ENCODE peak calls at places on chromosomes 12 and 14, in seven cellular contexts. M, J, W, D, O, U and P are unnamed samples.

GRCh38 chr12:50224026-50224692 is 57.0 kb upstream of the CERS5 start:
- DNase-seq in U (no peak), D (peak), J (no peak), O (peak), W (peak), M (no peak), P (no peak)

GRCh38 chr12:50222275-50222783 is 55.2 kb upstream of the CERS5 start:
- DNase-seq in J (no peak), M (peak), W (peak), D (no peak), O (peak), U (peak), P (no peak)

GRCh38 chr12:11731455-11731854 is 82.0 kb downstream of the ETV6 start:
- DNase-seq in W (no peak), U (no peak), M (no peak), D (no peak), J (no peak), O (peak), P (no peak)

GRCh38 chr12:126734738-126735137 is 1532.2 kb upstream of the TMEM132C start:
- DNase-seq in W (no peak), J (no peak), D (no peak), O (no peak), U (no peak), M (no peak), P (no peak)

GRCh38 chr14:52391866-52392600 is 77.9 kb downstream of the PTGER2 start:
- DNase-seq in O (peak), W (no peak), J (no peak), U (no peak), M (no peak), D (no peak), P (no peak)

GRCh38 chr12:79873223-79873622 is 61.7 kb downstream of the PPP1R12A start:
- DNase-seq in J (no peak), M (no peak), W (no peak), O (no peak), U (no peak), D (no peak), P (no peak)

GRCh38 chr12:109098671-109099070 is 1.3 kb downstream of the UNG start:
- DNase-seq in U (no peak), O (peak), W (no peak), J (no peak), M (no peak), D (no peak), P (no peak)

GRCh38 chr14:50082784-50083466 is 33.4 kb downstream of the VCPKMT start:
- DNase-seq in M (peak), U (no peak), W (peak), J (no peak), O (peak), D (peak), P (peak)

GRCh38 chr12:116539361-116539771 is 19.8 kb upstream of the MAP1LC3B2 start:
- DNase-seq in U (no peak), W (no peak), O (peak), J (no peak), M (no peak), D (no peak), P (no peak)

GRCh38 chr12:80186727-80187217 is 87.4 kb downstream of the OTOGL start:
- DNase-seq in M (peak), D (no peak), O (peak), U (peak), W (peak), J (peak), P (no peak)

GRCh38 chr12:94516985-94517384 is 57.3 kb upstream of the CEP83 start:
- DNase-seq in W (no peak), D (no peak), U (no peak), J (no peak), M (no peak), O (peak), P (no peak)

GRCh38 chr12:45192041-45192695 is 23.7 kb upstream of the ANO6 start:
- DNase-seq in M (no peak), W (peak), D (no peak), U (no peak), O (peak), J (peak), P (no peak)

GRCh38 chr12:132600048-132601032 is 10.0 kb downstream of the LRCOL1 start:
- DNase-seq in D (no peak), U (peak), W (peak), M (peak), O (peak), J (no peak), P (no peak)

DNA sequence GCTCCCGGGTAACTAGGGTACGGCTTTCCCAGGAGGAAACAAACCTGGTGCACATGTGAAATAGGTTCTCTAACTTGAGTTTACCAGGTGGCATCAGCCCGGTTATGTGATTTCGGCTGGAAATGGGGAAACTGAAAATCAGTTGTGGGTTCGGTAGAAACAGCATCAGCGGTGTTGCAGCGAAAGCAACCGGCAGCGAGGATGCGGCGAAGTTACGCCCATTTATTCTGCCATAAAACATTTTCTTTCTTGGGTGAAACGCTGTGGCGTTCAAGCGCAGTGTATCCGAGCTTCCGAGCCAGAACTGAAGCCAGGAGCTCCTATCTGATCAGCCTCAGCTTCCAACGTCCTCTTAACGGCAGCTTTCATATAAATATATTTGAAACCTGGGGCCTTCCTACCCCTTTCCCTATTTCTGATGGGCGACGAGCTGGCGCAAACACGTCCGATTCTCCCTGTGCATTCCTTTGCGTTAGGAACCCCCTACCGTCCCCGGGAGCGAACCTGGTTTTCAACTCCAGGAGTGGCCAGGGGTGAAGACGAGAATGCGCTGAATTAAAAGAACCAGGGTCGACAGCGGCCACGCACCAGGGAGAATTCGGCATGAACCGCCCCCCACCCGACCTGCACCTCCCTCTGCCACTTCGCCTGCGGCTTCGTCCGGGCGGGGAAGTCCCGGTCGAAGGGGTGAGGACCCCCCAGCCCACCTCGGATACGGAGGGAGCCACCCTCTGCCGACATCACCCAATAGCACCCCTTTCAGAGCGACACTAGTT is 1.6 kb downstream of the DPF3 start:
- DNase-seq in W (no peak), O (peak), J (no peak), D (peak), M (no peak), U (peak), P (no peak)
- TF ChIP-seq CTCF in W (no peak), O (no peak), J (no peak), D (no peak), M (no peak), U (no peak), P (no peak)

GRCh38 chr12:104828015-104828414 is 130.1 kb downstream of the SLC41A2 start:
- DNase-seq in D (no peak), J (no peak), W (no peak), O (no peak), M (no peak), U (no peak), P (no peak)

GRCh38 chr12:104823985-104824441 is 134.1 kb downstream of the SLC41A2 start:
- DNase-seq in W (no peak), M (no peak), O (no peak), J (no peak), D (no peak), U (no peak), P (peak)

GRCh38 chr12:104827587-104827986 is 130.5 kb downstream of the SLC41A2 start:
- DNase-seq in U (peak), O (no peak), J (no peak), M (no peak), W (no peak), D (no peak), P (no peak)

GRCh38 chr12:104825408-104825807 is 132.7 kb downstream of the SLC41A2 start:
- DNase-seq in W (no peak), M (no peak), D (no peak), U (no peak), O (no peak), J (no peak), P (no peak)
- TF ChIP-seq CTCF in W (no peak), M (no peak), D (no peak), U (no peak), O (peak), J (no peak), P (no peak)

DNA sequence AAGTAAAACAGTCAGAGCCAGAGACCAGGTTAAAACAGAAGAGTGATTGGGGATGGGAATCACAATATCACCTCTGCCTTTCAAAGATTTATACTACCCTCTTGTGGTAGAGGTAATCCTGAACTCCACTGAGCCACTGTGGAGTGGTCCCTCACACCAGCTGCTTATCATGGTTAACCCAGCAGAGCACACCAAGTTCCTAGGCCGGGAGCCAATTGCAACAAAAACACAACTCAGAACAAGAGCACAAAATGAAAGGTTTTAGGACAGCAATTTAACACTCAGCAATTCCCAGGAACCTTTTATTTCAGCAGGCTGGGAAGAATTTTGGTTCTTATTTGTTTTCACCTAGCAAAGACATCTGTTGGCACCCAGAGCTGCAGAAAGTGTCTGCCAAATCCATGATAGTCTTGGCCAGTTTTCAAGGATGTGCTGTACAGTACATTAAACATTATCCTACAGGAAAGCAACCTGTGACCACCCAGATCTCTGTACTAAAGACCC is 220.5 kb upstream of the ATXN7L3B start:
- DNase-seq in J (no peak), M (peak), U (peak), W (no peak), D (no peak), O (peak), P (no peak)
- TF ChIP-seq CTCF in J (peak), M (no peak), U (no peak), W (no peak), D (no peak), O (peak), P (no peak)

DNA sequence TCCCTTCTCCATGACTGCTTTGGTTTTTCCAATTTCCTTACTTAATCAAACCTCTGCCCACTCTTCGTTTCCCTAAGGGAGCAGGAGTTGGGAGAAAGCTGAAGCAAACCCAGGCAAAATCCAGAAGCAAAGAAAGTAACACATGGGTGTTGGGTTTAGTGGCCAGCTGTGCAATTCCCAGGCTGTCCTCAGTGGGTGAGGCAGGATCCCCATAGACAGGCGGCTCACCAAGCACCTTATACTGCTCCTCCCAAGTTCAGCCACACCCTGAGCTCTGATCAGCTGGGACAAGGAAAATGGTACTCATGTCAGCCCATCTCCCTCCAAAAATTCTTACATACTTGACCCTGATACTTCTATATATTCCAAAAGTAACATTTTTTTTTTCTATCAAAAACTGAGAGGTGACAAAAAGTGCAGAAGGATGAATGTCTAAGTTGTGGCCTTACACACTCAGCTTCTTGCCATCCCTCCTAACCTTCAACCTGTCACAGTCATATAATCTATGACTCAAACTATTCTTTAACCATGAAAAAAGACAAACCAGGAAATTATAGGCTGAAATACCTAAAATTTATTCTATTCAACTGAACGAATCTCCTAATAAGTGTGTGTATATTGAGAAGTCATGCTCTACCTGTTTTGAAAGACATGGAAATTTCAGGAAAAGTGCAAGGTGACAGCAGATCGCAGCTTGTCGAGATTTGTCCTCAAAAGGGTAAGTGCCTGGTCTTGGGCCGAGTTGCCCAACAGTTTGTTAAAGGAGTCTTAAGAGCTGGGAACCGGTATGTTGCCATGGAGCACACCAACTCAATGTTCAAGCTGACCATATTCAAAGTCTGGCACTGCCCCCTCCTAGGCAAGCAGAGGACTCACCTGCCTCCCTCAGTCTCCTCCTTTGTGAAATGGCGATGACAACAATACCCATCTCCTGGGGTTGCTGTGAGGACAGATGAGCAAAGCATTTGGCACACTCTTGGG is 17.6 kb upstream of the ZFP36L1 start:
- DNase-seq in D (no peak), U (no peak), O (no peak), W (no peak), M (no peak), J (no peak), P (no peak)
- TF ChIP-seq CTCF in D (no peak), U (no peak), O (no peak), W (no peak), M (no peak), J (no peak), P (no peak)

GRCh38 chr12:105864316-105864715 is 274.4 kb downstream of the NUAK1 start:
- DNase-seq in M (no peak), J (no peak), D (no peak), U (no peak), W (no peak), O (no peak), P (no peak)
- TF ChIP-seq CTCF in M (no peak), J (no peak), D (no peak), U (no peak), W (no peak), O (no peak), P (no peak)

DNA sequence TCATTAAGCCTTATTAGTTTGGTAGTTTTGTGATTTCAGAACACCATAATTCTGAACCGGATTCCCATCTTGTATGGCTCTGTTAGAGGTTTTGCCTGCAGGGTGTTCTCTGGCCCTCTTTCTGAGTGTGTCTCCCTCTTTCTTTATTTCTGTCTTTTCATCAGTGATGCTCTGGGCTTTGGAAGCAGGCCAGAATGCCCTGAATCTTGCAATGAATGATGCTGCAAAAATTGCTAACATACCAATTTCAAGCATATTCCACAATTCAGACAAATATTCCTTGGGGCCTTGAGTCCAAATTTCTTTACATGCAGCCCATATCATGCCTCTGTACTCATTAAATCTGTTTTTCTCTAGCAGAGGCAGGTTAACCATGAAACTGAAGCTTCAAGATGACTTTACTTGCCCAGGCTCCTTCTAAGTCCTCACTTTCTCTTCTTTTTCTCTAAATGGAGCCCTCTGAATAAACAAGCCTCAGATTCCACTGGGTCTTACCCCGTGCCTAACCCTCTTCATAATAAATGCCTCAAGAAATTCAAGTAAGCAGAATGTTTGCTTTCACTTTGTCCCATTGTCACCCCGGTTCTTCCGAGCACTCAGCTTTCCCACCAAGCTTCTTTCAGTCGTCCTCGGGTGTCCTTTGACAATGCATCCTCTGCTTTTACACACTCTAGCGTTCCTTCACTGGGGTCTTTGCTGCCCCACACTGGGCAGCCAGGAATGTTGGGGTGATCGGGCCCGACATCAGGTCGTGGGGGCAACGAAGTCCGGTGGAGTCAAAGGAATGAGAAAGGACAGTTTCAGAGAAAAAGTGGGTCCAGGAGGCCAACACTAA is 78.8 kb upstream of the SLC38A4 start:
- DNase-seq in W (no peak), U (no peak), D (no peak), O (no peak), J (peak), M (no peak), P (no peak)
- TF ChIP-seq CTCF in W (no peak), U (no peak), D (no peak), O (no peak), J (no peak), M (no peak), P (no peak)

GRCh38 chr12:123933214-123933613 is 39.4 kb downstream of the CCDC92 start:
- DNase-seq in U (no peak), W (no peak), O (no peak), D (no peak), J (no peak), M (no peak), P (no peak)

GRCh38 chr12:123928897-123929296 is 43.7 kb downstream of the CCDC92 start:
- DNase-seq in O (no peak), U (no peak), M (no peak), W (no peak), D (no peak), J (no peak), P (no peak)

GRCh38 chr12:123934016-123934620 is 38.5 kb downstream of the CCDC92 start:
- DNase-seq in W (no peak), M (no peak), O (no peak), J (no peak), D (no peak), U (no peak), P (no peak)

GRCh38 chr12:123929869-123930583 is 42.6 kb downstream of the CCDC92 start:
- DNase-seq in U (no peak), W (no peak), D (no peak), J (no peak), O (no peak), M (no peak), P (no peak)

GRCh38 chr12:123931686-123932321 is 40.8 kb downstream of the CCDC92 start:
- DNase-seq in M (peak), J (no peak), U (no peak), W (no peak), O (no peak), D (no peak), P (no peak)
- TF ChIP-seq CTCF in M (no peak), J (no peak), U (no peak), W (no peak), O (no peak), D (no peak), P (no peak)

GRCh38 chr12:69196302-69197288 is 42.8 kb upstream of the CPSF6 start:
- DNase-seq in M (no peak), U (no peak), O (no peak), W (no peak), J (no peak), D (no peak), P (no peak)
- TF ChIP-seq CTCF in M (no peak), U (no peak), O (peak), W (peak), J (peak), D (no peak), P (no peak)

DNA sequence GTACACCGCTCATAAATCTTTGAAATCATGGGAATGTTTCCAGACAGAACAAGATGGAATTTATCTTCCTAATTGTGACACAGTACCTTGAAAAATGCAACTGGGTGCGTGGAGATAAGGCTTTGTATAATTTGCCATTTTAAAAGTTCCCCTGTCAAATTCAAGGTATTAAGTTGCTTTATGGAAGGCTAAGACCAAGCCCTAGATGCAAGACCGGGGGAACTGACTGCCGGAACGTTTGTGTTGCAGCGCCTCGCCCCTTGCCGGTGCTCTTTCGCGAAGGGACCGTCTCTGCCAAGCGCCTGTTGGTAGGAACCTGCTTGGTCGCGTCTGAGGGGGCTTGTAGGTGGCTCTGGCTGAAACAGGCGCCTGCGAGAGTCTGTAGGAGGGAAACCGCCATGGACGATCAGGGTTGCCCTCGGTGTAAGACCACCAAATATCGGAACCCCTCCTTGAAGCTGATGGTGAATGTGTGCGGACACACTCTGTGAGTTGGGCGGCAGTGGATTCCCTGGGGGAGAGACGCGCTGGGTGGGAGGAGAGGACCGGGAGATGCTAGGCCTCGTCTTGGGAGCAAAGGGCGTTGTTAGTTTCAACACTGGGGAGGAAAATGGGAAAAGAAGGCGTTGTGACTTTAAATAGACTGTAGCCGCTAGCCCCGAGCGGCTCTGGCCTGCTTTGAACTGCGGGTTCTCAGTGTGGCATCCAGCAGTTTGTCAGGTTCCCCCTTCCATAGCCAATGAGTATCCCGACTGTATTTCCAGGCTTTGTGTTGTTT is at the start of gene MNAT1:
- DNase-seq in O (peak), W (peak), M (peak), D (peak), U (peak), J (peak), P (peak)
- TF ChIP-seq CTCF in O (peak), W (no peak), M (peak), D (no peak), U (no peak), J (peak), P (no peak)

DNA sequence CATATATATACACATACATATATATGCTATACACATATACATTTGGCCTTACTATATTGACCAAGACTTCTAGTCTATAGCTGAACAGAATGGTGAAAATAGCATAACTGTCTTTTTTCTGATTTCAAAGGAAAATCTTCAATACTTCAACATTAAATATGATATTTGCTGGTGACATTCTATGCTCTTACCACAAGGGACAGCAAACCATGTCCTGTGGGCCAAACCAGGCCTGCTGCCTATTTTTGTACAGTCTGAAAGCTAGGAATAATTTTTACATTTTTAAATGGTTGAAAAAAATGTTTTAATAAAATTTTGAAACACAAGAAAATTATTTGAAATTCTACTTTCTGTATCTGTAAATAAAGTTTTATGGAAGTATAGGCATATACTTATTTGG is 63.6 kb downstream of the EML5 start:
- DNase-seq in W (no peak), U (no peak), J (no peak), D (no peak), O (no peak), M (no peak), P (no peak)
- TF ChIP-seq CTCF in W (no peak), U (peak), J (peak), D (no peak), O (peak), M (no peak), P (no peak)